ENCODE peak calls at places on chromosome 19, in nine cellular contexts. U is aorta; D is stimulated activated CD8-positive, alpha-beta memory T cell treated with anti-CD3 and anti-CD28 coated beads, Interleukin-12 subunit alpha, Interleukin-12 subunit beta, amount 100 ng/mL, for 4 hours; T is GM19239; X is germinal center; N is mammary epithelial cell; A is NCI-H460; W is activated CD4-positive, alpha-beta T cell treated with anti-CD3 and anti-CD28 coated beads, Interleukin-2, amount 10 ng/mL, durations not matched to agents 7 days and 5 days; B is GM23248. L is an unnamed sample.

GRCh38 chr19:42250666-42251531 is 4.0 kb downstream of the ERF start:
- DNase-seq in W (no peak), X (no peak), U (no peak), A (no peak), D (no peak), N (no peak), T (no peak), B (peak; percentile 86), L (no peak)

GRCh38 chr19:1825909-1826556 is 14.0 kb upstream of the ATP8B3 start:
- DNase-seq in A (peak; percentile 64), T (peak; percentile 100), X (peak; percentile 91), U (peak; percentile 84), W (peak; percentile 82), B (peak; percentile 80), N (peak; percentile 41), D (peak; percentile 48), L (peak; percentile 47)

GRCh38 chr19:40603071-40603718 is 2.0 kb downstream of the LTBP4 start:
- DNase-seq in A (no peak), W (no peak), X (no peak), N (peak; percentile 45), T (no peak), U (no peak), D (no peak), B (peak; percentile 60), L (no peak)

GRCh38 chr19:51690359-51691121 is 2.6 kb upstream of the SPACA6 start:
- DNase-seq in W (peak; percentile 63), A (no peak), B (peak; percentile 80), D (peak; percentile 18), N (peak; percentile 61), U (peak; percentile 77), X (peak; percentile 59), T (no peak), L (peak; percentile 62)

GRCh38 chr19:15374796-15375440 is 4.7 kb downstream of the AKAP8 start:
- DNase-seq in A (no peak), T (no peak), D (no peak), N (no peak), X (no peak), U (peak; percentile 77), B (no peak), W (no peak), L (no peak)

GRCh38 chr19:49294401-49294800 is 30.6 kb downstream of the SLC6A16 start:
- DNase-seq in X (no peak), D (no peak), U (no peak), N (no peak), A (no peak), W (no peak), B (no peak), T (no peak), L (no peak)

GRCh38 chr19:51887522-51888498 is at the start of gene ZNF577:
- DNase-seq in D (peak; percentile 39), B (peak; percentile 95), T (no peak), W (peak; percentile 85), N (peak; percentile 93), A (no peak), X (peak; percentile 65), U (peak; percentile 94), L (peak; percentile 90)

GRCh38 chr19:18848860-18849661 is 17.3 kb downstream of the UPF1 start:
- DNase-seq in N (peak; percentile 54), X (peak; percentile 34), T (no peak), D (no peak), A (no peak), B (peak; percentile 92), W (no peak), U (peak; percentile 91), L (peak; percentile 18)

GRCh38 chr19:41366089-41366488 is 2.1 kb upstream of the B9D2 start:
- DNase-seq in D (no peak), W (no peak), B (no peak), A (no peak), N (no peak), X (peak; percentile 47), T (no peak), U (no peak), L (no peak)

GRCh38 chr19:7998081-7998480 is 7.4 kb downstream of the ELAVL1 start:
- DNase-seq in U (no peak), W (no peak), X (no peak), T (no peak), D (no peak), B (peak; percentile 32), A (no peak), N (no peak), L (no peak)

GRCh38 chr19:15241259-15241658 is 9.0 kb upstream of the EPHX3 start:
- DNase-seq in N (no peak), X (no peak), A (no peak), W (no peak), U (no peak), B (peak; percentile 43), T (no peak), D (no peak), L (no peak)

GRCh38 chr19:34308381-34309367 is 54.3 kb downstream of the GARRE1 start:
- DNase-seq in D (no peak), W (peak; percentile 51), T (no peak), A (no peak), N (no peak), B (peak; percentile 27), U (no peak), X (peak; percentile 55), L (no peak)

GRCh38 chr19:35347171-35347929 is at the start of gene FFAR1:
- DNase-seq in T (peak; percentile 82), D (no peak), B (no peak), X (peak; percentile 79), U (peak; percentile 61), A (no peak), W (peak; percentile 51), N (no peak), L (no peak)

GRCh38 chr19:31286491-31286890 is 62.7 kb downstream of the TSHZ3 start:
- DNase-seq in A (no peak), D (no peak), B (peak; percentile 17), U (no peak), T (no peak), N (no peak), X (no peak), W (no peak), L (no peak)

GRCh38 chr19:34957830-34958751 is 5.9 kb downstream of the ZNF792 start:
- DNase-seq in B (no peak), X (no peak), A (no peak), D (no peak), W (no peak), N (no peak), T (no peak), U (no peak), L (no peak)

GRCh38 chr19:4456843-4457653 is 546 bp downstream of the UBXN6 start:
- DNase-seq in A (no peak), N (peak; percentile 25), W (peak; percentile 54), D (peak; percentile 41), U (peak; percentile 72), B (peak; percentile 75), T (peak; percentile 57), X (peak; percentile 83), L (peak; percentile 47)